ENCODE peak calls at places on chromosomes 6 and 20, in seven cellular contexts. F is astrocyte of the spinal cord; A is effector memory CD4-positive, alpha-beta T cell; S is K562; L is tibial artery; B is dorsolateral prefrontal cortex; E is mucosa of descending colon. G is an unnamed sample.

GRCh38 chr20:43991982-43992381 is 77.3 kb downstream of the TOX2 start:
- DNase-seq in F (no peak), A (no peak), S (no peak), L (no peak), B (no peak), E (no peak), G (no peak)

GRCh38 chr6:36301781-36302180 is 31.9 kb downstream of the PNPLA1 start:
- DNase-seq in F (no peak), A (no peak), S (no peak), L (peak), B (no peak), E (no peak), G (no peak)

GRCh38 chr6:38495922-38496635 is 143.7 kb downstream of the BTBD9 start:
- DNase-seq in F (no peak), A (no peak), S (no peak), L (no peak), B (peak), E (no peak), G (no peak)

GRCh38 chr6:111092006-111092405 is 4.7 kb downstream of the SLC16A10 start:
- DNase-seq in F (no peak), A (no peak), S (no peak), L (no peak), B (no peak), E (no peak), G (no peak)

GRCh38 chr6:28606424-28607391 is 81.0 kb downstream of the GPX5 start:
- DNase-seq in F (peak), A (no peak), S (peak), L (no peak), B (peak), E (peak), G (no peak)

GRCh38 chr6:117389227-117390057 is 36.3 kb downstream of the ROS1 start:
- DNase-seq in F (no peak), A (no peak), S (no peak), L (no peak), B (no peak), E (peak), G (peak)

GRCh38 chr20:49846206-49846807 is 33.7 kb downstream of the SLC9A8 start:
- DNase-seq in F (peak), A (peak), S (peak), L (no peak), B (no peak), E (peak), G (peak)

GRCh38 chr6:30930506-30930905 is 1.5 kb downstream of the SFTA2 start:
- DNase-seq in F (no peak), A (no peak), S (no peak), L (no peak), B (no peak), E (no peak), G (no peak)

GRCh38 chr6:130670142-130670541 is 157.1 kb upstream of the SMLR1 start:
- DNase-seq in F (no peak), A (no peak), S (no peak), L (no peak), B (no peak), E (no peak), G (no peak)

GRCh38 chr20:47126374-47126705 is 230.2 kb downstream of the ZMYND8 start:
- DNase-seq in F (peak), A (no peak), S (no peak), L (no peak), B (no peak), E (no peak), G (no peak)

GRCh38 chr6:168132531-168133184 is 53.6 kb upstream of the FRMD1 start:
- DNase-seq in F (peak), A (no peak), S (peak), L (peak), B (peak), E (peak), G (peak)

GRCh38 chr20:41599699-41600104 is 18.5 kb downstream of the CHD6 start:
- DNase-seq in F (no peak), A (no peak), S (no peak), L (no peak), B (no peak), E (no peak), G (no peak)

GRCh38 chr6:159929819-159930218 is 39.0 kb downstream of the MAS1 start:
- DNase-seq in F (no peak), A (peak), S (peak), L (no peak), B (no peak), E (peak), G (no peak)

GRCh38 chr6:37673436-37673835 is 24.2 kb downstream of the MDGA1 start:
- DNase-seq in F (no peak), A (no peak), S (no peak), L (no peak), B (no peak), E (no peak), G (no peak)

GRCh38 chr6:365835-366234 is 25.7 kb upstream of the IRF4 start:
- DNase-seq in F (no peak), A (no peak), S (no peak), L (no peak), B (no peak), E (no peak), G (no peak)

GRCh38 chr6:89313006-89313405 is 2.1 kb downstream of the GABRR2 start:
- DNase-seq in F (peak), A (no peak), S (no peak), L (peak), B (no peak), E (no peak), G (no peak)

GRCh38 chr6:16840291-16840690 is 79.0 kb upstream of the ATXN1 start:
- DNase-seq in F (no peak), A (no peak), S (no peak), L (no peak), B (no peak), E (no peak), G (no peak)

GRCh38 chr6:107957165-107957908 is 671 bp downstream of the SEC63 start:
- DNase-seq in F (peak), A (peak), S (peak), L (peak), B (peak), E (peak), G (peak)

GRCh38 chr20:58310291-58310782 is 822 bp downstream of the RAB22A start:
- DNase-seq in F (peak), A (no peak), S (no peak), L (no peak), B (no peak), E (no peak), G (peak)

GRCh38 chr20:41191562-41192500 is 54.5 kb downstream of the PLCG1 start:
- DNase-seq in F (no peak), A (no peak), S (no peak), L (no peak), B (no peak), E (no peak), G (no peak)

GRCh38 chr6:122692175-122692598 is 82.0 kb downstream of the PKIB start:
- DNase-seq in F (peak), A (no peak), S (no peak), L (no peak), B (no peak), E (no peak), G (no peak)

GRCh38 chr20:37901667-37902503 is 1.0 kb upstream of the VSTM2L start:
- DNase-seq in F (peak), A (no peak), S (peak), L (no peak), B (no peak), E (peak), G (peak)

GRCh38 chr6:107611060-107611824 is 121.3 kb downstream of the SOBP start:
- DNase-seq in F (no peak), A (no peak), S (no peak), L (no peak), B (no peak), E (no peak), G (no peak)

GRCh38 chr6:17225767-17226166 is 55.4 kb upstream of the RBM24 start:
- DNase-seq in F (no peak), A (no peak), S (no peak), L (no peak), B (no peak), E (no peak), G (no peak)

GRCh38 chr6:147852772-147853171 is 344.3 kb downstream of the SAMD5 start:
- DNase-seq in F (no peak), A (no peak), S (no peak), L (no peak), B (no peak), E (no peak), G (no peak)

GRCh38 chr6:72464791-72465691 is 156.8 kb upstream of the KCNQ5 start:
- DNase-seq in F (peak), A (no peak), S (peak), L (no peak), B (peak), E (no peak), G (no peak)

GRCh38 chr6:85764844-85765243 is 122.2 kb upstream of the SYNCRIP start:
- DNase-seq in F (no peak), A (no peak), S (no peak), L (no peak), B (no peak), E (no peak), G (no peak)

GRCh38 chr20:19688031-19688806 is 69.8 kb upstream of the RIN2 start:
- DNase-seq in F (peak), A (no peak), S (peak), L (peak), B (peak), E (peak), G (peak)

GRCh38 chr6:70549327-70549726 is 17.4 kb upstream of the SDHAF4 start:
- DNase-seq in F (no peak), A (no peak), S (no peak), L (no peak), B (no peak), E (no peak), G (no peak)

GRCh38 chr6:23412770-23413169 is 713.2 kb upstream of the NRSN1 start:
- DNase-seq in F (no peak), A (no peak), S (no peak), L (no peak), B (no peak), E (no peak), G (no peak)

GRCh38 chr20:35702824-35703695 is 3.9 kb downstream of the ROMO1 start:
- DNase-seq in F (no peak), A (no peak), S (no peak), L (no peak), B (no peak), E (no peak), G (no peak)

GRCh38 chr20:32091888-32092346 is 17.6 kb upstream of the TM9SF4 start:
- DNase-seq in F (peak), A (peak), S (peak), L (peak), B (peak), E (peak), G (peak)

GRCh38 chr20:32089637-32090330 is 19.7 kb upstream of the TM9SF4 start:
- DNase-seq in F (no peak), A (no peak), S (no peak), L (no peak), B (no peak), E (no peak), G (no peak)

GRCh38 chr20:32083469-32083868 is 26.0 kb upstream of the TM9SF4 start:
- DNase-seq in F (no peak), A (no peak), S (no peak), L (no peak), B (no peak), E (no peak), G (no peak)

GRCh38 chr20:32088759-32089158 is 20.8 kb upstream of the TM9SF4 start:
- DNase-seq in F (no peak), A (no peak), S (no peak), L (no peak), B (no peak), E (no peak), G (no peak)

GRCh38 chr20:32087117-32087516 is 22.4 kb upstream of the TM9SF4 start:
- DNase-seq in F (no peak), A (no peak), S (no peak), L (no peak), B (no peak), E (no peak), G (no peak)
- H3K4me3 ChIP-seq in F (no peak), A (no peak), S (no peak), L (no peak), B (no peak), E (no peak), G (no peak)

DNA sequence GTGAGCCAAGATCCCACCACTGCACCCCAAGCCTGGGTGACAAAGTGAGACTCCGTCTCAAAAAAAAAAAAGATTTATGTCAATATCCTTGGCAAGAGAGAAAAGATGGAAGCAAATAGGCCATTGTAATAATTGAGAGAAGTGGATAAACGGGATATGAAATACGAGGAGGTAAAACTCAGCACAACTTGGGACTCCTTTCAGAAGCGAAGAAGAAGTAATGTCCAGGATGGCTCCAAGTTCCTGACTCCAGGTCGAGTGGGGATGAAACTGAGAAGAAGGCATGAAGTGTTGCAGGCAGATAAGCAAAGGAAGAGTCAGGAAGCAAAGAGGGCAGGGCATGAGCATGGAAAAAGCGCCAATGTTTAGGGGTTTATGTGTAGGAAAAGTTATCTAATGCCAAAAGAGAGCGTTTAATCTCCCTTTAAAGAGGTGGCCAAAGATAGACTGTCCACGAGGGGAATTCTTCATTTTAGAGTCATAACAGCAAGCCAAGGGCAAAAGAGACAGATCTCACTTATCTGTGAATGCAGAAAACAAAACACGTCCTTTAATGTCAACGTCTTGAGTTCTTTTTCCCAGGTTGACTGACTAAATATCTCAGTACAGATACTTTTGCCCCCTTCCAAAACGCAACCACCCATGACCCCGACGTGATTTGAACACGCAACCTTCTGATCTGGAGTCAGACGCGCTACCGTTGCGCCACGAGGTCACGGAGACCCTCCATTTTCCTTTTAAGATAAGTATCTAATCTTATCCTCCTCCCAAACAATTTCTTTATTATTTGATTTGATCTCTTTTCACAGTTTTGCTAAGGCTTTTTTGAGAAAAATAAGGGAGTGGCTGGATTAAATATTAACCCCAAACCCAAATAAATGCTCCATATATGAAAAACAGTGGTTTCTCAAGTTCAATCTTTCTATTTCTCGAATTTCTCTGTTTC is 46.3 kb upstream of the BTN3A2 start:
- DNase-seq in F (no peak), A (no peak), S (no peak), L (no peak), B (no peak), E (no peak), G (no peak)
- H3K4me3 ChIP-seq in F (no peak), A (no peak), S (peak), L (no peak), B (no peak), E (no peak), G (no peak)

GRCh38 chr20:31871602-31871954 is 1.1 kb downstream of the TTLL9 start:
- DNase-seq in F (no peak), A (no peak), S (no peak), L (no peak), B (no peak), E (no peak), G (no peak)

GRCh38 chr20:31869942-31870702 is at the start of the genes DUSP15 and TTLL9:
- DNase-seq in F (no peak), A (no peak), S (no peak), L (peak), B (peak), E (peak), G (peak)

GRCh38 chr20:31868853-31869672 is 1.3 kb downstream of the DUSP15 start:
- DNase-seq in F (no peak), A (no peak), S (no peak), L (no peak), B (no peak), E (no peak), G (no peak)

GRCh38 chr20:31870703-31871601 is 518 bp downstream of the TTLL9 start:
- DNase-seq in F (no peak), A (no peak), S (no peak), L (no peak), B (no peak), E (peak), G (no peak)

DNA sequence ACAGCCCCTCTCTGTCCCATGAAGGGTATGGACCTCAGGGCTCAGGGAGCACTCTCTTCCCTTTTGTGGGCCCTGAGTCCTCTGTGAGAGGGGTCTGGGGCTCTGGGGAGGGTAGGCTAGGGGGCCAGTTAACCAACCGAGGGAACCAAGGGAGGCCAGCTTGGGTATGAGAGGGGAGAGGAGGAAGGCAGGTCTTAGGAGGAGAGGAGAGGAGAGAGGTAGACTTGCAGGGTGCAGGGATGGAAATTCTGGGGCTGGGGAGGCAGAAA is 720 bp downstream of the DUSP15 start:
- DNase-seq in F (no peak), A (no peak), S (no peak), L (no peak), B (no peak), E (no peak), G (no peak)
- H3K4me3 ChIP-seq in F (no peak), A (no peak), S (no peak), L (peak), B (peak), E (no peak), G (peak)

DNA sequence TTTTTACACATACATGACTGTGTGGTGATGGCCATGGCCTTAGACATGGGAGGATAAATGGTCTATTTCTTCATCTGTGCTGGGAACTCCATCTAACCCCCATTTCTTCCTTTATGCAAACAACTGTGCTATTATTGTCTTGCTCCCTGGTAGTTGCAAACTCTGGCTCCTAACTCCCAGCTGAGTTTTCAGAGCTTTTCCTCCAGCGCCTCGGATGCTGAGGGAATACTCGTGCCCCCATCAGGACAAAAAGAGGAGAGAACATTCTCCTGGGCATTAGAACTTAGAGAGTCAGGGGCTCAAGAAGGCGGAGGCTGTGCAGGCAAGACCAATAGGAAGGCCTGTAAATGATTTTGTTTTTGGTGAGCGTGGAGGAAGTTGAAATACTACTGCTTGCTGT is 2.1 kb downstream of the DAAM2 start:
- DNase-seq in F (no peak), A (no peak), S (no peak), L (no peak), B (no peak), E (no peak), G (no peak)
- H3K4me3 ChIP-seq in F (no peak), A (no peak), S (no peak), L (peak), B (peak), E (no peak), G (no peak)

GRCh38 chr6:4786936-4787504 is 10.8 kb downstream of the CDYL start:
- DNase-seq in F (no peak), A (no peak), S (no peak), L (no peak), B (no peak), E (no peak), G (no peak)

GRCh38 chr6:4788482-4788881 is 12.3 kb downstream of the CDYL start:
- DNase-seq in F (no peak), A (no peak), S (no peak), L (no peak), B (no peak), E (no peak), G (no peak)

GRCh38 chr6:4791174-4791573 is 15.0 kb downstream of the CDYL start:
- DNase-seq in F (no peak), A (no peak), S (no peak), L (no peak), B (no peak), E (no peak), G (no peak)

GRCh38 chr6:4790158-4790899 is 14.1 kb downstream of the CDYL start:
- DNase-seq in F (no peak), A (no peak), S (no peak), L (no peak), B (no peak), E (no peak), G (no peak)

GRCh38 chr6:4788953-4789584 is 12.9 kb downstream of the CDYL start:
- DNase-seq in F (no peak), A (no peak), S (no peak), L (no peak), B (no peak), E (no peak), G (no peak)
- H3K4me3 ChIP-seq in F (no peak), A (no peak), S (no peak), L (no peak), B (no peak), E (no peak), G (no peak)

GRCh38 chr6:149136913-149137286 is 180.6 kb upstream of the TAB2 start:
- DNase-seq in F (no peak), A (no peak), S (no peak), L (no peak), B (no peak), E (no peak), G (no peak)

GRCh38 chr6:149135809-149136208 is 181.7 kb upstream of the TAB2 start:
- DNase-seq in F (no peak), A (no peak), S (no peak), L (no peak), B (no peak), E (no peak), G (no peak)

GRCh38 chr6:149136273-149136912 is 181.1 kb upstream of the TAB2 start:
- DNase-seq in F (no peak), A (no peak), S (no peak), L (no peak), B (no peak), E (no peak), G (no peak)

GRCh38 chr6:149132336-149132735 is 185.2 kb upstream of the TAB2 start:
- DNase-seq in F (no peak), A (no peak), S (peak), L (no peak), B (no peak), E (peak), G (peak)

DNA sequence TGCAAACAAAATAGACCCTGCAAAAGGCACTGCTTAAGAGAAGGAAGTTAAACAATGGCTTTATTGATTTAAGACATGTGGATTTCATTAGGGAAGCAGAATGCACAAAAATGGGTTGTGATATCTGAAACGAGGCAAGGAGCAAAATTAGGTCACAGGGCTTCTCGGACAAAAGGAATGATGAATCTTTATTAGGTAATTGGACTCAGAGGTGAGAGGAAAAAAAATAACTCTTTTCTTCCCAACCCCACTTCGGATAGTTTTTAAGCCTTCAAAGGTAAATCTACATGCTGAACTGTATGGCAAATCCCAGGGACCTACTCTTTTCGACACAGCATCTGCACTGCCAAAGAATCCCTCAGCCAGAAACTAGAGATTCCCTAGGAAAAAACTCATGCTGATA is 183.0 kb upstream of the TAB2 start:
- DNase-seq in F (peak), A (no peak), S (no peak), L (no peak), B (no peak), E (no peak), G (no peak)
- H3K4me3 ChIP-seq in F (no peak), A (no peak), S (no peak), L (no peak), B (no peak), E (no peak), G (no peak)

G was measured in colonic mucosa.